ENCODE peak calls at places on chromosome 3, in six cellular contexts. W is heart left ventricle, X is SJCRH30, C is pancreas, Z is PC-9, G is mesenchymal stem cell. Q is an unnamed sample.

GRCh38 chr3:30631237-30631961 is 25.0 kb downstream of the TGFBR2 start:
- DNase-seq in C (no peak), W (no peak), X (no peak), G (peak; percentile 81), Z (no peak), Q (no peak)

GRCh38 chr3:149415484-149415883 is 38.0 kb upstream of the TM4SF1 start:
- DNase-seq in G (peak; percentile 21), X (no peak), Z (no peak), C (no peak), W (no peak), Q (no peak)

GRCh38 chr3:155785662-155786295 is 20.3 kb downstream of the C3orf33 start:
- DNase-seq in X (no peak), W (no peak), Z (no peak), G (no peak), C (no peak), Q (no peak)

GRCh38 chr3:8733332-8734094 is at the start of gene CAV3:
- DNase-seq in Z (no peak), W (no peak), G (no peak), C (no peak), X (peak; percentile 92), Q (peak; percentile 35)

GRCh38 chr3:148466143-148466542 is 231.6 kb upstream of the AGTR1 start:
- DNase-seq in G (peak; percentile 10), X (no peak), C (no peak), Z (peak; percentile 12), W (no peak), Q (no peak)

GRCh38 chr3:171712168-171712938 is 97.9 kb downstream of the PLD1 start:
- DNase-seq in X (no peak), Z (no peak), C (no peak), W (no peak), G (peak; percentile 77), Q (no peak)

GRCh38 chr3:62622553-62623174 is 249.3 kb upstream of the FEZF2 start:
- DNase-seq in W (no peak), X (peak; percentile 58), G (peak; percentile 64), C (no peak), Z (no peak), Q (no peak)

GRCh38 chr3:147423601-147424324 is 14.6 kb downstream of the ZIC1 start:
- DNase-seq in X (no peak), W (no peak), C (no peak), G (no peak), Z (no peak), Q (no peak)

GRCh38 chr3:69763458-69763857 is 24.2 kb downstream of the MITF start:
- DNase-seq in X (no peak), Z (no peak), G (no peak), W (no peak), C (no peak), Q (no peak)

GRCh38 chr3:148711981-148712666 is 14.4 kb downstream of the AGTR1 start:
- DNase-seq in X (no peak), Z (no peak), W (no peak), G (no peak), C (no peak), Q (no peak)

GRCh38 chr3:42743204-42743995 is 29.7 kb downstream of the CCDC13 start:
- DNase-seq in X (no peak), C (no peak), Z (no peak), W (no peak), G (no peak), Q (no peak)

GRCh38 chr3:13022348-13023250 is 50.6 kb downstream of the IQSEC1 start:
- DNase-seq in C (no peak), X (peak; percentile 93), W (peak; percentile 90), G (peak; percentile 83), Z (peak; percentile 94), Q (peak; percentile 75)

GRCh38 chr3:53842436-53843194 is 3.6 kb downstream of the CHDH start:
- DNase-seq in G (no peak), X (peak; percentile 27), W (no peak), C (peak; percentile 95), Z (no peak), Q (peak; percentile 55)

GRCh38 chr3:66507631-66508260 is 6.9 kb upstream of the LRIG1 start:
- DNase-seq in G (no peak), X (no peak), C (no peak), W (no peak), Z (no peak), Q (no peak)

GRCh38 chr3:103052236-103052830 is 617.5 kb downstream of the ZPLD1 start:
- DNase-seq in X (peak; percentile 20), W (peak; percentile 44), C (peak; percentile 17), Z (peak; percentile 44), G (no peak), Q (peak; percentile 24)

GRCh38 chr3:150404023-150404422 is 4.1 kb upstream of the TSC22D2 start:
- DNase-seq in C (no peak), Z (no peak), W (no peak), G (no peak), X (no peak), Q (no peak)

GRCh38 chr3:87333393-87333892 is 57.1 kb upstream of the POU1F1 start:
- DNase-seq in Z (peak; percentile 54), C (no peak), W (no peak), X (peak; percentile 64), G (peak; percentile 60), Q (no peak)

GRCh38 chr3:12255393-12255792 is 33.5 kb upstream of the PPARG start:
- DNase-seq in Z (no peak), C (no peak), G (no peak), X (no peak), W (no peak), Q (no peak)

GRCh38 chr3:27721717-27722564 is at the start of gene EOMES:
- DNase-seq in Z (peak; percentile 34), W (peak; percentile 72), C (peak; percentile 59), X (no peak), G (peak; percentile 46), Q (no peak)
- H3K4me1 ChIP-seq in Z (no peaks in the 10 kb centered on the region), W (peaks cover 22% of the 10 kb centered on the region), C (no peaks in the 10 kb centered on the region), X (no peaks in the 10 kb centered on the region), G (peaks cover 21% of the 10 kb centered on the region), Q (peaks cover 15% of the 10 kb centered on the region)

GRCh38 chr3:100041328-100041749 is 73.0 kb downstream of the FILIP1L start:
- DNase-seq in G (peak; percentile 87), Z (peak; percentile 24), W (no peak), C (no peak), X (no peak), Q (no peak)
- H3K4me1 ChIP-seq in G (peaks cover 3% of the 10 kb centered on the region), Z (peaks cover 57% of the 10 kb centered on the region), W (peaks cover 20% of the 10 kb centered on the region), C (peaks cover 35% of the 10 kb centered on the region), X (peaks cover 47% of the 10 kb centered on the region), Q (peaks cover 40% of the 10 kb centered on the region)

GRCh38 chr3:81914254-81914653 is 152.8 kb upstream of the GBE1 start:
- DNase-seq in C (no peak), X (no peak), W (no peak), Z (no peak), G (no peak), Q (no peak)

GRCh38 chr3:81920805-81921204 is 159.4 kb upstream of the GBE1 start:
- DNase-seq in W (no peak), Z (no peak), C (no peak), X (peak; percentile 26), G (no peak), Q (no peak)

GRCh38 chr3:81922404-81922803 is 161.0 kb upstream of the GBE1 start:
- DNase-seq in W (no peak), G (peak; percentile 5), C (no peak), Z (no peak), X (no peak), Q (no peak)

GRCh38 chr3:81916890-81917289 is 155.4 kb upstream of the GBE1 start:
- DNase-seq in Z (no peak), G (no peak), X (no peak), W (no peak), C (no peak), Q (no peak)
- H3K4me1 ChIP-seq in Z (no peaks in the 10 kb centered on the region), G (no peaks in the 10 kb centered on the region), X (no peaks in the 10 kb centered on the region), W (no peaks in the 10 kb centered on the region), C (no peaks in the 10 kb centered on the region), Q (no peaks in the 10 kb centered on the region)

DNA sequence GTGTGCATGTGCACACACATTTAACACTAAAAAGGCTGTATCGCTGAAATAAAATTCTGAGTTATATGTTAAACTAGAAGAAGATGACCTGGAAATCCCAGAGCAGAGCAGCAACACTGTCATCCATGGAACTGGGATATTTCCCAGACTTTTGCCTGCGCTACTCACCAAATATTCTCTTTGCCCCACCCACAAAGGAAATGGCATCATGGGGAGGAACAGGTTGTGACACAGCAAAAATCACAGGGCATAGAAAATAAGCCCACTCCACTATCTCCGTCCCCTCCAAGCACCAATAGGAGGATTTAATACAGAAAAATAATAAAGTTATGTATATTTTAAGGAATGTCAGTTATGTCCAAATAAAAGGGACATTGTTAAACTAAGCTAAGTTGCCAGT is 71.7 kb downstream of the COL8A1 start:
- DNase-seq in C (no peak), G (no peak), Z (no peak), X (no peak), W (no peak), Q (no peak)
- H3K4me1 ChIP-seq in C (no peaks in the 10 kb centered on the region), G (peaks cover 5% of the 10 kb centered on the region), Z (no peaks in the 10 kb centered on the region), X (no peaks in the 10 kb centered on the region), W (no peaks in the 10 kb centered on the region), Q (peaks cover 3% of the 10 kb centered on the region)